ENCODE peak calls at places on chromosomes 16 and 17, in seven cellular contexts. One of them, this sample, is unnamed.

GRCh38 chr17:50347894-50348291 is 2.0 kb downstream of the XYLT2 start:
- DNase-seq in OCI-LY7: no peak
- DNase-seq in thoracic aorta: no peak
- DNase-seq in body of pancreas: no peak
- DNase-seq in ovary: no peak
- DNase-seq in CD8-positive, alpha-beta T cell: no peak
- DNase-seq in psoas muscle: no peak
- DNase-seq in this sample: no peak

GRCh38 chr17:74865504-74866197 is 6.0 kb upstream of the GRIN2C start:
- DNase-seq in OCI-LY7: peak; percentile 61
- DNase-seq in thoracic aorta: no peak
- DNase-seq in body of pancreas: no peak
- DNase-seq in ovary: no peak
- DNase-seq in CD8-positive, alpha-beta T cell: no peak
- DNase-seq in psoas muscle: peak; percentile 45
- DNase-seq in this sample: no peak

GRCh38 chr16:19393226-19394074 is 24.2 kb upstream of the TMC5 start:
- DNase-seq in OCI-LY7: no peak
- DNase-seq in thoracic aorta: no peak
- DNase-seq in body of pancreas: no peak
- DNase-seq in ovary: no peak
- DNase-seq in CD8-positive, alpha-beta T cell: no peak
- DNase-seq in psoas muscle: no peak
- DNase-seq in this sample: no peak

GRCh38 chr16:3487521-3488410 is 7.5 kb downstream of the C16orf90 start:
- DNase-seq in OCI-LY7: no peak
- DNase-seq in thoracic aorta: no peak
- DNase-seq in body of pancreas: no peak
- DNase-seq in ovary: no peak
- DNase-seq in CD8-positive, alpha-beta T cell: no peak
- DNase-seq in psoas muscle: no peak
- DNase-seq in this sample: no peak

GRCh38 chr16:57480127-57480753 is 6.1 kb downstream of the DOK4 start:
- DNase-seq in OCI-LY7: no peak
- DNase-seq in thoracic aorta: no peak
- DNase-seq in body of pancreas: peak; percentile 90
- DNase-seq in ovary: peak; percentile 55
- DNase-seq in CD8-positive, alpha-beta T cell: no peak
- DNase-seq in psoas muscle: peak; percentile 71
- DNase-seq in this sample: no peak

GRCh38 chr16:49015189-49015540 is 266.5 kb downstream of the CBLN1 start:
- DNase-seq in OCI-LY7: no peak
- DNase-seq in thoracic aorta: no peak
- DNase-seq in body of pancreas: no peak
- DNase-seq in ovary: no peak
- DNase-seq in CD8-positive, alpha-beta T cell: no peak
- DNase-seq in psoas muscle: no peak
- DNase-seq in this sample: no peak

GRCh38 chr16:68384293-68385255 is 63.7 kb downstream of the SMPD3 start:
- DNase-seq in OCI-LY7: no peak
- DNase-seq in thoracic aorta: no peak
- DNase-seq in body of pancreas: no peak
- DNase-seq in ovary: no peak
- DNase-seq in CD8-positive, alpha-beta T cell: no peak
- DNase-seq in psoas muscle: no peak
- DNase-seq in this sample: no peak

GRCh38 chr17:66416207-66416940 is 114.0 kb downstream of the PRKCA start:
- DNase-seq in OCI-LY7: no peak
- DNase-seq in thoracic aorta: no peak
- DNase-seq in body of pancreas: peak; percentile 12
- DNase-seq in ovary: no peak
- DNase-seq in CD8-positive, alpha-beta T cell: peak; percentile 35
- DNase-seq in psoas muscle: no peak
- DNase-seq in this sample: no peak

GRCh38 chr17:16652847-16653366 is 743 bp downstream of the ZNF624 start:
- DNase-seq in OCI-LY7: peak; percentile 4
- DNase-seq in thoracic aorta: no peak
- DNase-seq in body of pancreas: no peak
- DNase-seq in ovary: no peak
- DNase-seq in CD8-positive, alpha-beta T cell: no peak
- DNase-seq in psoas muscle: no peak
- DNase-seq in this sample: no peak

GRCh38 chr16:20216818-20217217 is 110.5 kb downstream of the GP2 start:
- DNase-seq in OCI-LY7: no peak
- DNase-seq in thoracic aorta: no peak
- DNase-seq in body of pancreas: no peak
- DNase-seq in ovary: no peak
- DNase-seq in CD8-positive, alpha-beta T cell: no peak
- DNase-seq in psoas muscle: no peak
- DNase-seq in this sample: no peak

GRCh38 chr17:38864636-38865398 is 5.0 kb upstream of the LASP1 start:
- DNase-seq in OCI-LY7: no peak
- DNase-seq in thoracic aorta: no peak
- DNase-seq in body of pancreas: no peak
- DNase-seq in ovary: no peak
- DNase-seq in CD8-positive, alpha-beta T cell: no peak
- DNase-seq in psoas muscle: no peak
- DNase-seq in this sample: no peak
- TF ChIP-seq CTCF in OCI-LY7: no peak
- TF ChIP-seq CTCF in thoracic aorta: no peak
- TF ChIP-seq CTCF in body of pancreas: no peak
- TF ChIP-seq CTCF in ovary: no peak
- TF ChIP-seq CTCF in CD8-positive, alpha-beta T cell: no peak
- TF ChIP-seq CTCF in psoas muscle: no peak
- TF ChIP-seq CTCF in this sample: no peak

DNA sequence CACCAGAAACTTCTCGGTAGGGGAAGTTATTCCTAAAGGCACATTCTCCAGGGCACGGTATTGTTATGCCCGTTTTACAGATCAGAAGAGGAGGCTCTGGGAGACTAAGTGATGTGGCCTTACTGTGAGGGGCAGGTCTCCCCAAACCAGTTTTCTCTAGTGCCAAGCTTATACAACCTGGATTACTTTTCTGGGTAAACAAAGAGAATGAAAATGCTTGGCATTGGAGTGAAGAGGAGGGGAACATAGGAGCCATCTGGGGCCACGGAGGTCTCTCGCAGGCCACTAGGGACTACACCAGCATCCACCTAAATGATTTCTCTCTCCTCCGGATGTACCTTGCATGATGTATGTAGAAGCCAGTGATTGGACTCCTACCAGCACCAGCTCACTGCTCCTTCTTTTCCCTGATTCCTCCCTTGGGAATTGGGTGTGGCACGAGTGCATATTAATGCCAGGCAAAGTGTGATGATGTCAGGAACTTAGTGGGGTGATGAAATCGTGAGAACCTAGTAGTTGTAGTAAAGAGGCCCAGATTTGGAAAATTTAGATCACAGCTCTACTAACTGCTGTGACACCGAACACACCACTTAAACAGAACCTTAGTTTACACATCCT is 687 bp downstream of the TOM1L1 start:
- DNase-seq in OCI-LY7: no peak
- DNase-seq in thoracic aorta: no peak
- DNase-seq in body of pancreas: peak; percentile 13
- DNase-seq in ovary: no peak
- DNase-seq in CD8-positive, alpha-beta T cell: no peak
- DNase-seq in psoas muscle: no peak
- DNase-seq in this sample: no peak
- H3K27ac ChIP-seq in OCI-LY7: no peak overlapping the region
- H3K27ac ChIP-seq in thoracic aorta: peak overlapping the region; percentile 54
- H3K27ac ChIP-seq in body of pancreas: no peak overlapping the region
- H3K27ac ChIP-seq in ovary: no peak overlapping the region
- H3K27ac ChIP-seq in CD8-positive, alpha-beta T cell: no peak overlapping the region
- H3K27ac ChIP-seq in psoas muscle: no peak overlapping the region
- H3K27ac ChIP-seq in this sample: no peak overlapping the region

GRCh38 chr16:50996166-50996565 is 154.9 kb downstream of the SALL1 start:
- DNase-seq in OCI-LY7: no peak
- DNase-seq in thoracic aorta: no peak
- DNase-seq in body of pancreas: no peak
- DNase-seq in ovary: no peak
- DNase-seq in CD8-positive, alpha-beta T cell: no peak
- DNase-seq in psoas muscle: no peak
- DNase-seq in this sample: no peak
- TF ChIP-seq CTCF in OCI-LY7: no peak
- TF ChIP-seq CTCF in thoracic aorta: no peak
- TF ChIP-seq CTCF in body of pancreas: no peak
- TF ChIP-seq CTCF in ovary: no peak
- TF ChIP-seq CTCF in CD8-positive, alpha-beta T cell: no peak
- TF ChIP-seq CTCF in psoas muscle: no peak
- TF ChIP-seq CTCF in this sample: no peak

DNA sequence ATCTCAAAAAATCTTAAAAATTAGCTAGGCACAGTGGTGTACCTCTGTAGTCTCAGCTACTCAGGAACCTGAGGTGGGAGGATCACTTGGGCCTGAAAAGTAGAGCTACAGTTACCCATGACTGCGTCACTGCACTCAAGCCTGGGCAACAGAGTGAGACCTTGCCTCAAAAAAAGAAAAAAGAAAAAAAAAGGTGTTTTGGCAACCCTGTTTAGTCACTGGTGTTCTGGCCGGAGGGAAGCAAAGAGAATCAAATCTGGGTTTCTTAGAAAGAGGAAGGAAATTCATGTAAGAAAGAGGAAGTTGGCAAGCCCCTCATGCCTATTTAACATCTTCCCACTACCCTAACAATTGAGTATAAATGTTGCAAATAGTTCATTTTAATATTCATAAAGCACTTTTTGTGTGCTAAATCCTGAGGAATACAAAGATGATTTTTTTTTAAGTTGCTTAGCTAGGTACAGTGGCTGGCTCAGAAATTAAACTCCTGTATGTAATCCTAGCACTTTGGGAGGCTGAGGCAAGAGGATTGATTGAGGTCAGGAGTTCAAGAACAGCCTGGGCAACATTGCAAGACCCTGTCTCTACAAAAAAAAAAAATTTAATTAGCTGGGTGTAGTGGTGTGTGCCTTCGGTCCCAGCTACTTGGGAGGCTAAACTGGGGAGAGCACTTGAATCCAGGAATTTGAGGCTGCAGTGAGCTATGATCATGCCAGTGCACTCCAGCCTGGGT is 6.5 kb upstream of the USP32 start:
- DNase-seq in OCI-LY7: peak; percentile 75
- DNase-seq in thoracic aorta: no peak
- DNase-seq in body of pancreas: no peak
- DNase-seq in ovary: no peak
- DNase-seq in CD8-positive, alpha-beta T cell: no peak
- DNase-seq in psoas muscle: no peak
- DNase-seq in this sample: no peak
- H3K27ac ChIP-seq in OCI-LY7: no peak overlapping the region
- H3K27ac ChIP-seq in thoracic aorta: no peak overlapping the region
- H3K27ac ChIP-seq in body of pancreas: peak overlapping the region; percentile 52
- H3K27ac ChIP-seq in ovary: no peak overlapping the region
- H3K27ac ChIP-seq in CD8-positive, alpha-beta T cell: no peak overlapping the region
- H3K27ac ChIP-seq in psoas muscle: no peak overlapping the region
- H3K27ac ChIP-seq in this sample: peak overlapping the region; percentile 17

GRCh38 chr17:76176701-76177574 is 35.9 kb upstream of the FOXJ1 start:
- DNase-seq in OCI-LY7: no peak
- DNase-seq in thoracic aorta: no peak
- DNase-seq in body of pancreas: no peak
- DNase-seq in ovary: no peak
- DNase-seq in CD8-positive, alpha-beta T cell: no peak
- DNase-seq in psoas muscle: no peak
- DNase-seq in this sample: no peak
- TF ChIP-seq CTCF in OCI-LY7: no peak
- TF ChIP-seq CTCF in thoracic aorta: no peak
- TF ChIP-seq CTCF in body of pancreas: no peak
- TF ChIP-seq CTCF in ovary: no peak
- TF ChIP-seq CTCF in CD8-positive, alpha-beta T cell: no peak
- TF ChIP-seq CTCF in psoas muscle: no peak
- TF ChIP-seq CTCF in this sample: no peak

DNA sequence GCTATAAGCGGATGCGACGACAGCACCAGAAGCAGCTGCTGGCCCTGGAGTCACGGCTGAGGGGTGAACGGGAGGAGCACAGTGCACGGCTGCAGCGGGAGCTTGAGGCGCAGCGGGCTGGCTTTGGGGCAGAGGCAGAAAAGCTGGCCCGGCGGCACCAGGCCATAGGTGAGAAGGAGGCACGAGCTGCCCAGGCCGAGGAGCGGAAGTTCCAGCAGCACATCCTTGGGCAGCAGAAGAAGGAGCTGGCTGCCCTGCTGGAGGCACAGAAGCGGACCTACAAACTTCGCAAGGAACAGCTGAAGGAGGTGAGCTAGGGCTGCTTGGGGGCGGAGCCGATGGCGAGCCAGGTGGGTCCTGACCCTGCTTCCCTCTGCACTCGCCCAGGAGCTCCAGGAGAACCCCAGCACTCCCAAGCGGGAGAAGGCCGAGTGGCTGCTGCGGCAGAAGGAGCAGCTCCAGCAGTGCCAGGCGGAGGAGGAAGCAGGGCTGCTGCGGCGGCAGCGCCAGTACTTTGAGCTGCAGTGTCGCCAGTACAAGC is 10.1 kb downstream of the HIRIP3 start:
- DNase-seq in OCI-LY7: no peak
- DNase-seq in thoracic aorta: no peak
- DNase-seq in body of pancreas: no peak
- DNase-seq in ovary: no peak
- DNase-seq in CD8-positive, alpha-beta T cell: no peak
- DNase-seq in psoas muscle: no peak
- DNase-seq in this sample: no peak
- H3K27ac ChIP-seq in OCI-LY7: no peak overlapping the region
- H3K27ac ChIP-seq in thoracic aorta: no peak overlapping the region
- H3K27ac ChIP-seq in body of pancreas: no peak overlapping the region
- H3K27ac ChIP-seq in ovary: no peak overlapping the region
- H3K27ac ChIP-seq in CD8-positive, alpha-beta T cell: no peak overlapping the region
- H3K27ac ChIP-seq in psoas muscle: no peak overlapping the region
- H3K27ac ChIP-seq in this sample: no peak overlapping the region

GRCh38 chr17:81568416-81568815 is 16.3 kb upstream of the FAAP100 start:
- DNase-seq in OCI-LY7: no peak
- DNase-seq in thoracic aorta: no peak
- DNase-seq in body of pancreas: no peak
- DNase-seq in ovary: no peak
- DNase-seq in CD8-positive, alpha-beta T cell: no peak
- DNase-seq in psoas muscle: no peak
- DNase-seq in this sample: no peak
- TF ChIP-seq CTCF in OCI-LY7: no peak
- TF ChIP-seq CTCF in thoracic aorta: no peak
- TF ChIP-seq CTCF in body of pancreas: no peak
- TF ChIP-seq CTCF in ovary: no peak
- TF ChIP-seq CTCF in CD8-positive, alpha-beta T cell: no peak
- TF ChIP-seq CTCF in psoas muscle: no peak
- TF ChIP-seq CTCF in this sample: no peak

GRCh38 chr17:77504652-77505459 is 364.1 kb downstream of the SEC14L1 start:
- DNase-seq in OCI-LY7: no peak
- DNase-seq in thoracic aorta: no peak
- DNase-seq in body of pancreas: no peak
- DNase-seq in ovary: no peak
- DNase-seq in CD8-positive, alpha-beta T cell: peak; percentile 44
- DNase-seq in psoas muscle: peak; percentile 24
- DNase-seq in this sample: peak; percentile 13
- H3K27ac ChIP-seq in OCI-LY7: no peak overlapping the region
- H3K27ac ChIP-seq in thoracic aorta: no peak overlapping the region
- H3K27ac ChIP-seq in body of pancreas: no peak overlapping the region
- H3K27ac ChIP-seq in ovary: no peak overlapping the region
- H3K27ac ChIP-seq in CD8-positive, alpha-beta T cell: no peak overlapping the region
- H3K27ac ChIP-seq in psoas muscle: no peak overlapping the region
- H3K27ac ChIP-seq in this sample: no peak overlapping the region

This sample was measured in dorsolateral prefrontal cortex.